ENCODE peak calls at places on chromosomes 4 and X, in seven cellular contexts. J is ELR; P is T-cell; T is erythroblast; M is fibroblast of the conjunctiva; S is CD14-positive monocyte; E is activated CD8-positive, alpha-beta memory T cell treated with anti-CD3 and anti-CD28 coated beads for 48 hours. X is an unnamed sample.

GRCh38 chr4:95232358-95233156 is 316.2 kb downstream of the UNC5C start:
- DNase-seq in E (no peak), P (no peak), T (no peak), J (no peak), M (no peak), S (no peak), X (no peak)

GRCh38 chr4:16692021-16692420 is 206.4 kb downstream of the LDB2 start:
- DNase-seq in M (no peak), T (no peak), E (no peak), P (no peak), J (peak; percentile 76), S (no peak), X (no peak)

GRCh38 chr4:174485025-174485424 is 37.3 kb downstream of the HPGD start:
- DNase-seq in E (no peak), J (no peak), S (no peak), M (no peak), P (no peak), T (no peak), X (no peak)

GRCh38 chr4:5998333-5998936 is 19.8 kb downstream of the C4orf50 start:
- DNase-seq in J (peak; percentile 62), P (peak; percentile 32), T (peak; percentile 70), S (no peak), E (peak; percentile 18), M (peak; percentile 32), X (peak; percentile 45)

GRCh38 chr4:156763511-156763910 is 208.1 kb downstream of the PDGFC start:
- DNase-seq in J (no peak), M (no peak), T (no peak), E (no peak), S (no peak), P (no peak), X (no peak)

GRCh38 chr4:167616471-167616870 is 382.2 kb upstream of the SPOCK3 start:
- DNase-seq in P (no peak), M (no peak), J (peak; percentile 65), T (no peak), S (no peak), E (no peak), X (no peak)

GRCh38 chr4:89039735-89040338 is 17.1 kb downstream of the FAM13A start:
- DNase-seq in P (no peak), S (no peak), E (no peak), J (no peak), M (peak; percentile 60), T (peak; percentile 75), X (peak; percentile 28)

GRCh38 chr4:155614111-155614762 is 52.4 kb upstream of the GUCY1A1 start:
- DNase-seq in J (peak; percentile 25), T (no peak), P (no peak), S (no peak), M (no peak), E (no peak), X (no peak)

GRCh38 chrX:38055170-38055847 is 49.0 kb downstream of the SYTL5 start:
- DNase-seq in E (no peak), T (no peak), M (peak; percentile 37), P (no peak), J (no peak), S (no peak), X (no peak)

GRCh38 chrX:110012818-110013484 is 10.0 kb downstream of the TMEM164 start:
- DNase-seq in T (no peak), E (no peak), P (no peak), M (no peak), J (no peak), S (no peak), X (no peak)

GRCh38 chr4:6427439-6428090 is 44.8 kb downstream of the PPP2R2C start:
- DNase-seq in P (no peak), E (no peak), T (no peak), J (no peak), S (no peak), M (no peak), X (no peak)

GRCh38 chr4:148415500-148415899 is 26.7 kb downstream of the NR3C2 start:
- DNase-seq in T (no peak), S (no peak), J (peak; percentile 27), M (no peak), E (no peak), P (no peak), X (peak; percentile 69)

GRCh38 chrX:97763391-97763790 is 879.7 kb downstream of the RPA4 start:
- DNase-seq in S (no peak), P (no peak), M (no peak), E (no peak), T (no peak), J (no peak), X (no peak)

GRCh38 chrX:134688839-134689238 is 30.6 kb upstream of the PLAC1 start:
- DNase-seq in S (no peak), P (no peak), M (no peak), E (no peak), J (peak; percentile 84), T (no peak), X (no peak)

GRCh38 chr4:72779256-72779655 is 210.2 kb upstream of the ADAMTS3 start:
- DNase-seq in E (no peak), S (no peak), J (peak; percentile 36), P (no peak), M (no peak), T (no peak), X (no peak)

GRCh38 chr4:94307231-94307840 is 35.3 kb downstream of the HPGDS start:
- DNase-seq in M (no peak), E (no peak), T (no peak), S (no peak), J (peak; percentile 5), P (no peak), X (no peak)

GRCh38 chr4:113574636-113575103 is 186.9 kb downstream of the CAMK2D start:
- DNase-seq in P (no peak), E (no peak), J (peak; percentile 43), T (no peak), S (no peak), M (peak; percentile 71), X (peak; percentile 38)

GRCh38 chr4:177339794-177340374 is 30.2 kb downstream of the NEIL3 start:
- DNase-seq in M (peak; percentile 24), P (no peak), S (no peak), E (no peak), J (peak; percentile 58), T (peak; percentile 35), X (peak; percentile 65)

X was measured in OCI-M1.